ENCODE peak calls at places on chromosomes 11 and 22, in five cellular contexts. One of them, this sample, is unnamed.

GRCh38 chr11:70421123-70421522 is 22.8 kb downstream of the CTTN start:
- DNase-seq in A549: no peak
- DNase-seq in K562: no peak
- DNase-seq in NB4: peak
- DNase-seq in HepG2: no peak
- DNase-seq in this sample: no peak

GRCh38 chr11:130047141-130047540 is 22.6 kb upstream of the APLP2 start:
- DNase-seq in HepG2: no peak
- DNase-seq in K562: no peak
- DNase-seq in NB4: no peak
- DNase-seq in A549: no peak
- DNase-seq in this sample: no peak

GRCh38 chr11:69000391-69000790 is 12.7 kb downstream of the MRGPRF start:
- DNase-seq in K562: no peak
- DNase-seq in HepG2: no peak
- DNase-seq in A549: no peak
- DNase-seq in NB4: no peak
- DNase-seq in this sample: no peak

GRCh38 chr11:119843760-119844330 is 114.8 kb upstream of the NECTIN1 start:
- DNase-seq in NB4: no peak
- DNase-seq in A549: peak
- DNase-seq in HepG2: no peak
- DNase-seq in K562: no peak
- DNase-seq in this sample: no peak

GRCh38 chr22:47278655-47279054 is 516.2 kb downstream of the TBC1D22A start:
- DNase-seq in K562: no peak
- DNase-seq in HepG2: no peak
- DNase-seq in NB4: no peak
- DNase-seq in A549: no peak
- DNase-seq in this sample: no peak

GRCh38 chr11:34519595-34520235 is 6.1 kb upstream of the ELF5 start:
- DNase-seq in NB4: no peak
- DNase-seq in HepG2: no peak
- DNase-seq in K562: no peak
- DNase-seq in A549: no peak
- DNase-seq in this sample: no peak

GRCh38 chr11:831132-831864 is 1.5 kb upstream of the CD151 start:
- DNase-seq in HepG2: no peak
- DNase-seq in K562: no peak
- DNase-seq in NB4: no peak
- DNase-seq in A549: no peak
- DNase-seq in this sample: peak

GRCh38 chr22:26168934-26169311 is 339 bp upstream of the SEZ6L start:
- DNase-seq in NB4: no peak
- DNase-seq in K562: no peak
- DNase-seq in HepG2: no peak
- DNase-seq in A549: no peak
- DNase-seq in this sample: no peak

GRCh38 chr11:8807544-8808225 is 103.3 kb upstream of the AKIP1 start:
- DNase-seq in NB4: no peak
- DNase-seq in HepG2: no peak
- DNase-seq in K562: no peak
- DNase-seq in A549: no peak
- DNase-seq in this sample: no peak

GRCh38 chr11:66279092-66279797 is 1.3 kb downstream of the CNIH2 start:
- DNase-seq in A549: no peak
- DNase-seq in HepG2: no peak
- DNase-seq in NB4: no peak
- DNase-seq in K562: no peak
- DNase-seq in this sample: no peak

GRCh38 chr11:31823372-31824371 is 12.6 kb upstream of the PAX6 start:
- DNase-seq in K562: no peak
- DNase-seq in HepG2: no peak
- DNase-seq in NB4: no peak
- DNase-seq in A549: no peak
- DNase-seq in this sample: no peak

GRCh38 chr22:33766056-33766455 is 154.2 kb downstream of the LARGE1 start:
- DNase-seq in A549: no peak
- DNase-seq in HepG2: no peak
- DNase-seq in K562: no peak
- DNase-seq in NB4: no peak
- DNase-seq in this sample: no peak

GRCh38 chr22:25696763-25697710 is 45.0 kb upstream of the MYO18B start:
- DNase-seq in K562: no peak
- DNase-seq in HepG2: no peak
- DNase-seq in NB4: no peak
- DNase-seq in A549: no peak
- DNase-seq in this sample: no peak

GRCh38 chr11:134052395-134052987 is 16.4 kb upstream of the JAM3 start:
- DNase-seq in NB4: no peak
- DNase-seq in K562: no peak
- DNase-seq in A549: no peak
- DNase-seq in HepG2: no peak
- DNase-seq in this sample: no peak

GRCh38 chr11:46248270-46249102 is 29.0 kb upstream of the CREB3L1 start:
- DNase-seq in K562: peak
- DNase-seq in A549: peak
- DNase-seq in NB4: peak
- DNase-seq in HepG2: peak
- DNase-seq in this sample: peak

GRCh38 chr22:46064966-46065666 is 85.2 kb upstream of the PPARA start:
- DNase-seq in HepG2: no peak
- DNase-seq in NB4: no peak
- DNase-seq in A549: no peak
- DNase-seq in K562: no peak
- DNase-seq in this sample: no peak

GRCh38 chr11:17531818-17532131 is 12.4 kb downstream of the USH1C start:
- DNase-seq in K562: no peak
- DNase-seq in HepG2: peak
- DNase-seq in A549: no peak
- DNase-seq in NB4: no peak
- DNase-seq in this sample: no peak

GRCh38 chr11:121365304-121365703 is 72.7 kb downstream of the SC5D start:
- DNase-seq in A549: no peak
- DNase-seq in HepG2: no peak
- DNase-seq in K562: no peak
- DNase-seq in NB4: no peak
- DNase-seq in this sample: no peak

GRCh38 chr22:38172489-38173155 is 9.0 kb downstream of the PLA2G6 start:
- DNase-seq in NB4: no peak
- DNase-seq in K562: no peak
- DNase-seq in HepG2: peak
- DNase-seq in A549: no peak
- DNase-seq in this sample: peak

GRCh38 chr22:26414347-26414746 is 14.7 kb upstream of the ASPHD2 start:
- DNase-seq in A549: no peak
- DNase-seq in HepG2: no peak
- DNase-seq in K562: no peak
- DNase-seq in NB4: no peak
- DNase-seq in this sample: no peak

GRCh38 chr22:44364750-44365118 is 52.0 kb upstream of the SHISAL1 start:
- DNase-seq in HepG2: no peak
- DNase-seq in K562: no peak
- DNase-seq in A549: no peak
- DNase-seq in NB4: no peak
- DNase-seq in this sample: no peak

GRCh38 chr22:27724706-27725105 is 76.8 kb downstream of the MN1 start:
- DNase-seq in HepG2: no peak
- DNase-seq in K562: no peak
- DNase-seq in A549: no peak
- DNase-seq in NB4: no peak
- DNase-seq in this sample: no peak

GRCh38 chr22:46085831-46086576 is 64.3 kb upstream of the PPARA start:
- DNase-seq in NB4: no peak
- DNase-seq in K562: peak
- DNase-seq in HepG2: no peak
- DNase-seq in A549: peak
- DNase-seq in this sample: no peak

GRCh38 chr11:49405743-49406142 is 197.3 kb upstream of the FOLH1 start:
- DNase-seq in K562: no peak
- DNase-seq in NB4: no peak
- DNase-seq in HepG2: no peak
- DNase-seq in A549: no peak
- DNase-seq in this sample: no peak

GRCh38 chr11:73814812-73815211 is 27.1 kb downstream of the MRPL48 start:
- DNase-seq in A549: no peak
- DNase-seq in HepG2: no peak
- DNase-seq in K562: no peak
- DNase-seq in NB4: no peak
- DNase-seq in this sample: no peak

DNA sequence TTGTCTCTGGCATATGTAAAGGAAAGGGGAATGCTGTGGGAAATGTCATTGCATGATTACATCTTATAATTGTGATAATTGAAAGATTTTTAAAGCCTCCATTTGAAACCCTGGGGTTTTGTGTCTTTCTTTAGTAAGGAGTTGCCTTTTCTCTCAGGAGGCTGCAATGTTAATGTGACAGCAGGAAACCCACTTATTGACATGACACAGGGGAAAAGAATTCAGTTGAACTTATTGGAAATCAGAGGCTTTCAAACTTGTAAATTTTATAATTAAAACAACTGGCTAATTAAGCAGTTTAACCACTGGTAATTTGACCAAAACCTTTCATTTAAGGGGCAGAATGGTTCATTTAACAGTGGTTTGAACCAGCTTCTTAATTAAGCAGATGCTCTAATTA is 31.2 kb downstream of the MRPL48 start:
- DNase-seq in HepG2: no peak
- DNase-seq in A549: no peak
- DNase-seq in NB4: no peak
- DNase-seq in K562: no peak
- DNase-seq in this sample: peak
- TF ChIP-seq MYC in HepG2: no peak
- TF ChIP-seq MYC in A549: no peak
- TF ChIP-seq MYC in NB4: no peak
- TF ChIP-seq MYC in K562: no peak
- TF ChIP-seq MYC in this sample: no peak

DNA sequence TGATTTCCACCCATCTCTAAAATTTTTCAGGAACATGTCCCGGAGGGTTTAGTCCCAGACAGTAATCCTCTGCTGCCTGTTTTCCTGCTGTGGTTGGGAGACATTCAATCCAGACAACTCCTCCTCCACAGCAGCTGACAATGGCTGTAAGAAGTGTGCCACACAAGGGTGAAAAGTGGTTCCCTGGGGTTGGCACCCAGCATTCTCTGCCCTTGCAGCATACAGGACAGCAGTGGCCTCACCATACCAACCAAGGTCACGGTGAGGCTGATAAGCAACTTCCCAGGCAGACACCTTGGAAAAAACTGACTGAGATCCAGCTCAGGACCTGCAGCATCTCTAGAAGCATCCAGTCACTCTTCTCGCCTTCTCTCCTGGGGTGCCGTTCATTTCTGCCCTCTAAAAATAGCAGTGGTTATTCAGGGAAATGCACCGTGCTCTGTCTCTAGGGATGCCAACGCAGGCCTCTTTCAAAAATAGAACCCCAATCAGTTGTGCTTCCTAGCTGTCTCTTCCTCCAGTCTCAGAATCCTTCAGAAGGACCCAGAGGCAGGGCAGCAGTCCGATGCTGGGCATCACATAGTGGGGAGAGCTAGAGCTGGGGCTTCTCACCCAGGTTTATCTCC is 241.0 kb downstream of the TENM4 start:
- DNase-seq in NB4: no peak
- DNase-seq in HepG2: no peak
- DNase-seq in K562: no peak
- DNase-seq in A549: no peak
- DNase-seq in this sample: no peak
- TF ChIP-seq MYC in NB4: no peak
- TF ChIP-seq MYC in HepG2: no peak
- TF ChIP-seq MYC in K562: no peak
- TF ChIP-seq MYC in A549: no peak
- TF ChIP-seq MYC in this sample: no peak

DNA sequence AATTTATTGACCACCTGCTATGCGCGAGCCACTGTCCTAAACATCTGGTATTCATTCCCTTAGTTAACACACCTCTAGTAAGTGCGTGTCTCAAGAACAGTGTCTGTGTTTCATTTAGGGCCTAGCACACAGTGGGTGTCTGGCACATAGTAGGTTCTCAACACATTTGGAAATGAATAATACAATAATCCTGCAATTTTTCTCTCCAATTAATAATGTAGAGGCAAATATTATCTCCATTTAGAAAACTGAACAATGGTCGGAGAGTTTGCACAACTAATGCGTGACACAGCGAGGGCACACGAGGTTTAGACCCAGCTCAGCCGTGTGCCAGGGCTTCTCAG is 4.0 kb upstream of the NCF4 start:
- DNase-seq in NB4: no peak
- DNase-seq in A549: no peak
- DNase-seq in HepG2: no peak
- DNase-seq in K562: no peak
- DNase-seq in this sample: no peak
- TF ChIP-seq MYC in NB4: no peak
- TF ChIP-seq MYC in A549: no peak
- TF ChIP-seq MYC in HepG2: no peak
- TF ChIP-seq MYC in K562: no peak
- TF ChIP-seq MYC in this sample: no peak

GRCh38 chr22:19821523-19822300 is 33.0 kb downstream of the GNB1L start:
- DNase-seq in K562: no peak
- DNase-seq in HepG2: no peak
- DNase-seq in A549: no peak
- DNase-seq in NB4: no peak
- DNase-seq in this sample: no peak

GRCh38 chr22:19819911-19820879 is 34.5 kb downstream of the GNB1L start:
- DNase-seq in A549: no peak
- DNase-seq in NB4: no peak
- DNase-seq in K562: no peak
- DNase-seq in HepG2: no peak
- DNase-seq in this sample: no peak

GRCh38 chr22:19819209-19819910 is 35.3 kb downstream of the GNB1L start:
- DNase-seq in NB4: no peak
- DNase-seq in K562: no peak
- DNase-seq in HepG2: no peak
- DNase-seq in A549: no peak
- DNase-seq in this sample: no peak

GRCh38 chr22:19822301-19823117 is 32.2 kb downstream of the GNB1L start:
- DNase-seq in HepG2: no peak
- DNase-seq in A549: no peak
- DNase-seq in K562: no peak
- DNase-seq in NB4: no peak
- DNase-seq in this sample: no peak

GRCh38 chr22:19820880-19821522 is 33.7 kb downstream of the GNB1L start:
- DNase-seq in HepG2: no peak
- DNase-seq in A549: no peak
- DNase-seq in K562: no peak
- DNase-seq in NB4: peak
- DNase-seq in this sample: no peak
- TF ChIP-seq MYC in HepG2: no peak
- TF ChIP-seq MYC in A549: no peak
- TF ChIP-seq MYC in K562: no peak
- TF ChIP-seq MYC in NB4: no peak
- TF ChIP-seq MYC in this sample: no peak

GRCh38 chr11:122556605-122557004 is 98.9 kb upstream of the UBASH3B start:
- DNase-seq in NB4: no peak
- DNase-seq in A549: no peak
- DNase-seq in K562: no peak
- DNase-seq in HepG2: no peak
- DNase-seq in this sample: no peak
- TF ChIP-seq MYC in NB4: no peak
- TF ChIP-seq MYC in A549: no peak
- TF ChIP-seq MYC in K562: no peak
- TF ChIP-seq MYC in HepG2: no peak
- TF ChIP-seq MYC in this sample: no peak